ENCODE peak calls at places on chromosome 15, in eight cellular contexts. One of them, this sample, is unnamed.

GRCh38 chr15:89820651-89821611 is 6.3 kb upstream of the ANPEP start:
- DNase-seq in Right ventricle myocardium superior: no peak
- DNase-seq in AG10803: peak
- DNase-seq in CD4-positive, CD25-positive, alpha-beta regulatory T cell: no peak
- DNase-seq in activated CD8-positive, alpha-beta memory T cell treated with anti-CD3 and anti-CD28 coated beads, Interleukin-2, amount 10 ng/mL, durations not matched to agents 7 days and 5 days: no peak
- DNase-seq in GM12864: no peak
- DNase-seq in cardiac septum: peak
- DNase-seq in ELR: peak
- DNase-seq in this sample: no peak

GRCh38 chr15:33201376-33202189 is 7.1 kb upstream of the FMN1 start:
- DNase-seq in Right ventricle myocardium superior: peak
- DNase-seq in AG10803: peak
- DNase-seq in CD4-positive, CD25-positive, alpha-beta regulatory T cell: peak
- DNase-seq in activated CD8-positive, alpha-beta memory T cell treated with anti-CD3 and anti-CD28 coated beads, Interleukin-2, amount 10 ng/mL, durations not matched to agents 7 days and 5 days: peak
- DNase-seq in GM12864: peak
- DNase-seq in cardiac septum: no peak
- DNase-seq in ELR: peak
- DNase-seq in this sample: peak

GRCh38 chr15:96551196-96551595 is 220.7 kb downstream of the NR2F2 start:
- DNase-seq in Right ventricle myocardium superior: no peak
- DNase-seq in AG10803: no peak
- DNase-seq in CD4-positive, CD25-positive, alpha-beta regulatory T cell: no peak
- DNase-seq in activated CD8-positive, alpha-beta memory T cell treated with anti-CD3 and anti-CD28 coated beads, Interleukin-2, amount 10 ng/mL, durations not matched to agents 7 days and 5 days: no peak
- DNase-seq in GM12864: no peak
- DNase-seq in cardiac septum: no peak
- DNase-seq in ELR: peak
- DNase-seq in this sample: no peak

GRCh38 chr15:41416162-41416741 is 643 bp upstream of the RTF1 start:
- DNase-seq in Right ventricle myocardium superior: no peak
- DNase-seq in AG10803: no peak
- DNase-seq in CD4-positive, CD25-positive, alpha-beta regulatory T cell: no peak
- DNase-seq in activated CD8-positive, alpha-beta memory T cell treated with anti-CD3 and anti-CD28 coated beads, Interleukin-2, amount 10 ng/mL, durations not matched to agents 7 days and 5 days: no peak
- DNase-seq in GM12864: no peak
- DNase-seq in cardiac septum: no peak
- DNase-seq in ELR: no peak
- DNase-seq in this sample: no peak

GRCh38 chr15:71011503-71012155 is 103.6 kb upstream of the THSD4 start:
- DNase-seq in Right ventricle myocardium superior: no peak
- DNase-seq in AG10803: peak
- DNase-seq in CD4-positive, CD25-positive, alpha-beta regulatory T cell: no peak
- DNase-seq in activated CD8-positive, alpha-beta memory T cell treated with anti-CD3 and anti-CD28 coated beads, Interleukin-2, amount 10 ng/mL, durations not matched to agents 7 days and 5 days: no peak
- DNase-seq in GM12864: no peak
- DNase-seq in cardiac septum: no peak
- DNase-seq in ELR: peak
- DNase-seq in this sample: no peak

GRCh38 chr15:75733761-75734651 is 21.4 kb upstream of the CSPG4 start:
- DNase-seq in Right ventricle myocardium superior: no peak
- DNase-seq in AG10803: no peak
- DNase-seq in CD4-positive, CD25-positive, alpha-beta regulatory T cell: no peak
- DNase-seq in activated CD8-positive, alpha-beta memory T cell treated with anti-CD3 and anti-CD28 coated beads, Interleukin-2, amount 10 ng/mL, durations not matched to agents 7 days and 5 days: no peak
- DNase-seq in GM12864: no peak
- DNase-seq in cardiac septum: peak
- DNase-seq in ELR: no peak
- DNase-seq in this sample: peak

GRCh38 chr15:69729167-69729748 is 276.6 kb downstream of the RPLP1 start:
- DNase-seq in Right ventricle myocardium superior: peak
- DNase-seq in AG10803: peak
- DNase-seq in CD4-positive, CD25-positive, alpha-beta regulatory T cell: peak
- DNase-seq in activated CD8-positive, alpha-beta memory T cell treated with anti-CD3 and anti-CD28 coated beads, Interleukin-2, amount 10 ng/mL, durations not matched to agents 7 days and 5 days: peak
- DNase-seq in GM12864: no peak
- DNase-seq in cardiac septum: no peak
- DNase-seq in ELR: peak
- DNase-seq in this sample: no peak

GRCh38 chr15:81813215-81813614 is 232.6 kb downstream of the MEX3B start:
- DNase-seq in Right ventricle myocardium superior: no peak
- DNase-seq in AG10803: no peak
- DNase-seq in CD4-positive, CD25-positive, alpha-beta regulatory T cell: no peak
- DNase-seq in activated CD8-positive, alpha-beta memory T cell treated with anti-CD3 and anti-CD28 coated beads, Interleukin-2, amount 10 ng/mL, durations not matched to agents 7 days and 5 days: no peak
- DNase-seq in GM12864: no peak
- DNase-seq in cardiac septum: no peak
- DNase-seq in ELR: no peak
- DNase-seq in this sample: no peak

GRCh38 chr15:62625421-62626033 is 417.0 kb upstream of the TPM1 start:
- DNase-seq in Right ventricle myocardium superior: no peak
- DNase-seq in AG10803: peak
- DNase-seq in CD4-positive, CD25-positive, alpha-beta regulatory T cell: no peak
- DNase-seq in activated CD8-positive, alpha-beta memory T cell treated with anti-CD3 and anti-CD28 coated beads, Interleukin-2, amount 10 ng/mL, durations not matched to agents 7 days and 5 days: no peak
- DNase-seq in GM12864: no peak
- DNase-seq in cardiac septum: no peak
- DNase-seq in ELR: no peak
- DNase-seq in this sample: no peak

GRCh38 chr15:92643849-92644815 is 11.4 kb downstream of the FAM174B start:
- DNase-seq in Right ventricle myocardium superior: no peak
- DNase-seq in AG10803: no peak
- DNase-seq in CD4-positive, CD25-positive, alpha-beta regulatory T cell: no peak
- DNase-seq in activated CD8-positive, alpha-beta memory T cell treated with anti-CD3 and anti-CD28 coated beads, Interleukin-2, amount 10 ng/mL, durations not matched to agents 7 days and 5 days: no peak
- DNase-seq in GM12864: no peak
- DNase-seq in cardiac septum: no peak
- DNase-seq in ELR: no peak
- DNase-seq in this sample: no peak

This sample was measured in upper lobe of right lung.